ENCODE peak calls at places on chromosomes 1 and 21, in seven cellular contexts. K is CD4-positive, alpha-beta T cell; O is GM10248; C is heart left ventricle; E is Peyer's patch; H is neural progenitor cell; R is lower lobe of right lung. T is an unnamed sample.

GRCh38 chr21:27677547-27677946 is 710.7 kb upstream of the ADAMTS5 start:
- DNase-seq in K (no peak), O (no peak), C (no peak), E (no peak), H (no peak), R (no peak), T (no peak)

GRCh38 chr1:89274431-89274857 is 1.8 kb upstream of the GBP5 start:
- DNase-seq in K (no peak), O (no peak), C (no peak), E (no peak), H (no peak), R (no peak), T (no peak)

GRCh38 chr1:153790996-153791855 is 16.0 kb downstream of the SLC27A3 start:
- DNase-seq in K (no peak), O (peak; percentile 85), C (no peak), E (no peak), H (no peak), R (peak; percentile 78), T (no peak)

GRCh38 chr1:88973520-88974137 is 18.8 kb downstream of the KYAT3 start:
- DNase-seq in K (no peak), O (no peak), C (no peak), E (no peak), H (peak; percentile 43), R (no peak), T (no peak)

GRCh38 chr1:58590019-58590418 is 13.0 kb upstream of the TACSTD2 start:
- DNase-seq in K (no peak), O (no peak), C (no peak), E (no peak), H (no peak), R (no peak), T (no peak)

GRCh38 chr1:110620250-110620615 is 14.1 kb upstream of the KCNA2 start:
- DNase-seq in K (no peak), O (no peak), C (no peak), E (no peak), H (no peak), R (no peak), T (no peak)

GRCh38 chr21:44789880-44790279 is 11.7 kb downstream of the UBE2G2 start:
- DNase-seq in K (no peak), O (no peak), C (no peak), E (no peak), H (no peak), R (no peak), T (no peak)

GRCh38 chr1:36796101-36796590 is 238.2 kb downstream of the GRIK3 start:
- DNase-seq in K (no peak), O (no peak), C (no peak), E (no peak), H (no peak), R (no peak), T (no peak)

GRCh38 chr1:248783367-248783766 is 27.8 kb upstream of the LYPD8 start:
- DNase-seq in K (no peak), O (no peak), C (no peak), E (no peak), H (no peak), R (no peak), T (no peak)

GRCh38 chr1:229981736-229982135 is 85.3 kb upstream of the GALNT2 start:
- DNase-seq in K (no peak), O (no peak), C (no peak), E (no peak), H (no peak), R (no peak), T (no peak)

GRCh38 chr1:247290576-247290975 is 34.7 kb downstream of the VN1R5 start:
- DNase-seq in K (no peak), O (no peak), C (no peak), E (no peak), H (no peak), R (no peak), T (no peak)

GRCh38 chr1:173447224-173447623 is 29.9 kb upstream of the PRDX6 start:
- DNase-seq in K (no peak), O (no peak), C (no peak), E (no peak), H (no peak), R (no peak), T (no peak)

GRCh38 chr1:184865831-184866230 is 108.5 kb downstream of the NIBAN1 start:
- DNase-seq in K (no peak), O (no peak), C (no peak), E (no peak), H (no peak), R (no peak), T (no peak)

GRCh38 chr1:1020000-1020404 is at the start of gene AGRN:
- DNase-seq in K (no peak), O (peak; percentile 79), C (peak; percentile 67), E (peak; percentile 79), H (peak; percentile 85), R (no peak), T (no peak)

DNA sequence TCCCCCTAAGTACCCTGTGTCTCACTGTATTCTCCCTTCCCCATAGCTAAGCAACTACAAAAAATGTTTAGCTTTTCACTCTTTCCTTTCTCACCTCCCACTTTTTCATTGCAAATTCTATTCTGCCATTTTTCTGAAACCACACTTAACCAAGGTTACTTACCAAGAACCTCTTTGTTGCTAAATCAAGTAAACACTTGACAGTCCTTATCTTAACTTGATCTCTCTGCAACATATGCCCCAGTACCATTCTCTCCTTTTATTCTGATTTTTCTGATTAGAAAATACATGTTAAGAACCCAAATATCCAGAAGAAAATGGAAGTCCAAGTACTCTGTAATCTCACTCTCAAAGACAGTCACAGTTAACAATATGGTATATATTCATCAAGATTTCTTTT is 16.0 kb downstream of the EVI5 start:
- DNase-seq in K (no peak), O (no peak), C (no peak), E (no peak), H (no peak), R (no peak), T (no peak)
- TF ChIP-seq CTCF in K (no peak), O (no peak), C (no peak), E (no peak), H (no peak), R (no peak), T (no peak)

DNA sequence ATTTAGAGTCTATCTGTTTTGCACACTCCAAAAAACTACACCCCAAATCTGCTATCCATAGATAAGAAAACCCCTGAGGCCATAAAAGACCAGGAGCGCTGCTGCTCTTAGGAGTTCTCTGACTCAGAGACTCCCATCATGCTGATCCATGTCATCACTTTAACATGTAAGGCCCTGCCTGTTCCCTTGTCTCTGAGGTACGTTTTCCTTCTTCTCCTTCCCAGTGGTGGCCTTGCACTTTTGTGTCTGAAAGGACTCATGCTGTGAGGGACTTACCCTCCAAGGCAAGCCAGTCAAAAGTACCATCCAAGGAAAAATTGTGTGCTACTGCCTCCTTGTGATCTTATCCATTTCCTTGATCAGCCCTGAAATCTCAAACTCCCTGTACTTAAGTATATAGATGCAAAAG is 427.4 kb upstream of the NCAM2 start:
- DNase-seq in K (no peak), O (no peak), C (no peak), E (no peak), H (peak; percentile 78), R (no peak), T (no peak)
- TF ChIP-seq CTCF in K (no peak), O (no peak), C (no peak), E (no peak), H (peak; percentile 53), R (no peak), T (no peak)

DNA sequence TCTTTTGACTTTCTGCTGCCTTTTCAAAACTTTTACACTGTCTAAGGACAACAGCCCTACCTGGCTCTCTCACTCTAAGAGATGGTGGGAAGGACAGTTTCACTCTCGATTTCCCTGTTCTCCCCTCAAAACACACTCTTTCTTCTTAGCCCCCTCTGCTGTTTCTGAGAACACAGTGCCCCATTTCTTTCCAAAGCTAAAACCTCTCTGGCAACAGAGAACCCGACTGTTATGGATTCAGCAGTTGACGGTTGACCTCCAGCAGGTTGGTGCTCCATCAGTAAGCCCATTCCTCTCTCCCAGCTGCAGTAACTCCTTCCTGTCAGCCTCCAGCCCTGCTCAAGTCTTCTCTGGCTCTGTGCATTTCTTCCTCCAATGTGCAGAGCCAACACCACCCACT is 88.2 kb upstream of the ABCD3 start:
- DNase-seq in K (no peak), O (no peak), C (no peak), E (no peak), H (peak; percentile 47), R (no peak), T (no peak)
- TF ChIP-seq CTCF in K (no peak), O (no peak), C (peak; percentile 54), E (no peak), H (peak; percentile 48), R (peak; percentile 42), T (no peak)

GRCh38 chr1:82348487-82348886 is 547.8 kb downstream of the ADGRL2 start:
- DNase-seq in K (no peak), O (no peak), C (no peak), E (no peak), H (no peak), R (no peak), T (no peak)

GRCh38 chr1:82337635-82338034 is 536.9 kb downstream of the ADGRL2 start:
- DNase-seq in K (no peak), O (no peak), C (no peak), E (no peak), H (no peak), R (no peak), T (no peak)

DNA sequence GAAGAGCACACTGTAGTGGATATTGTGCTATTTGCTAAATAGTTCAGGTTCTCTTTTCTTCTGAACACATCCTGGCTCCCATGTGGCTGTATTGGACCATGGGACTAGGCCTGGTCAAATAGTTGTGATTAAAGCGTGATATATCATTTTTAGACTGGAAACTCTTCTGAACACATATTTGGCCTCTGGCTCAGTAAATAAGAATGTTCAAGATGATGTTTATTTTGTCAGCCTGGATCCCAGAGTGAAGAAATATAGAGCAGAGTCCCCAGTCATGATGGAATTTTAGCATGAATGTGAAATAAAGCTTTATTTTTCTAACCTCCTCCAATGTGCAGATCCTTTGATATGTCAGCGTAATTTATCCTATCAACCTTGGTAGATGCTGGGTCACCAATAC is 542.6 kb downstream of the ADGRL2 start:
- DNase-seq in K (no peak), O (no peak), C (no peak), E (no peak), H (no peak), R (no peak), T (no peak)
- TF ChIP-seq CTCF in K (no peak), O (no peak), C (no peak), E (no peak), H (no peak), R (no peak), T (no peak)

GRCh38 chr1:34582356-34582755 is 172.5 kb upstream of the GJB5 start:
- DNase-seq in K (no peak), O (no peak), C (no peak), E (no peak), H (no peak), R (no peak), T (no peak)
- TF ChIP-seq CTCF in K (no peak), O (no peak), C (no peak), E (no peak), H (no peak), R (no peak), T (no peak)